ENCODE peak calls at places on chromosomes 16 and 17, in seven cellular contexts. One of them, this sample, is unnamed.

GRCh38 chr16:383326-384020 is 1.7 kb upstream of the PGAP6 start:
- DNase-seq in CD4-positive, alpha-beta T cell: peak; percentile 43
- DNase-seq in cardiac muscle cell: peak; percentile 42
- DNase-seq in Caco-2: peak; percentile 39
- DNase-seq in choroid plexus epithelial cell: no peak
- DNase-seq in AG04450: no peak
- DNase-seq in A549: no peak
- DNase-seq in this sample: no peak

GRCh38 chr16:57108432-57108831 is 16.0 kb downstream of the CPNE2 start:
- DNase-seq in CD4-positive, alpha-beta T cell: no peak
- DNase-seq in cardiac muscle cell: no peak
- DNase-seq in Caco-2: no peak
- DNase-seq in choroid plexus epithelial cell: no peak
- DNase-seq in AG04450: no peak
- DNase-seq in A549: no peak
- DNase-seq in this sample: no peak

GRCh38 chr16:89920723-89921122 is 2.1 kb downstream of the MC1R start:
- DNase-seq in CD4-positive, alpha-beta T cell: no peak
- DNase-seq in cardiac muscle cell: no peak
- DNase-seq in Caco-2: no peak
- DNase-seq in choroid plexus epithelial cell: peak; percentile 37
- DNase-seq in AG04450: no peak
- DNase-seq in A549: no peak
- DNase-seq in this sample: no peak

GRCh38 chr16:10787304-10787703 is 31.3 kb downstream of the TVP23A start:
- DNase-seq in CD4-positive, alpha-beta T cell: no peak
- DNase-seq in cardiac muscle cell: peak; percentile 11
- DNase-seq in Caco-2: no peak
- DNase-seq in choroid plexus epithelial cell: no peak
- DNase-seq in AG04450: no peak
- DNase-seq in A549: no peak
- DNase-seq in this sample: no peak

GRCh38 chr16:56424404-56424765 is 960 bp downstream of the AMFR start:
- DNase-seq in CD4-positive, alpha-beta T cell: no peak
- DNase-seq in cardiac muscle cell: peak; percentile 27
- DNase-seq in Caco-2: no peak
- DNase-seq in choroid plexus epithelial cell: no peak
- DNase-seq in AG04450: no peak
- DNase-seq in A549: no peak
- DNase-seq in this sample: no peak

GRCh38 chr16:11792404-11793260 is 4.4 kb downstream of the ZC3H7A start:
- DNase-seq in CD4-positive, alpha-beta T cell: peak; percentile 58
- DNase-seq in cardiac muscle cell: peak; percentile 48
- DNase-seq in Caco-2: no peak
- DNase-seq in choroid plexus epithelial cell: no peak
- DNase-seq in AG04450: no peak
- DNase-seq in A549: no peak
- DNase-seq in this sample: no peak

GRCh38 chr17:41775394-41776226 is 10.9 kb downstream of the JUP start:
- DNase-seq in CD4-positive, alpha-beta T cell: no peak
- DNase-seq in cardiac muscle cell: no peak
- DNase-seq in Caco-2: no peak
- DNase-seq in choroid plexus epithelial cell: no peak
- DNase-seq in AG04450: no peak
- DNase-seq in A549: no peak
- DNase-seq in this sample: no peak

GRCh38 chr16:21156767-21157467 is 1.6 kb upstream of the LDAF1 start:
- DNase-seq in CD4-positive, alpha-beta T cell: no peak
- DNase-seq in cardiac muscle cell: peak; percentile 74
- DNase-seq in Caco-2: peak; percentile 35
- DNase-seq in choroid plexus epithelial cell: peak; percentile 74
- DNase-seq in AG04450: no peak
- DNase-seq in A549: peak; percentile 69
- DNase-seq in this sample: peak; percentile 22

GRCh38 chr16:75108792-75109731 is 7.5 kb downstream of the LDHD start:
- DNase-seq in CD4-positive, alpha-beta T cell: peak; percentile 75
- DNase-seq in cardiac muscle cell: no peak
- DNase-seq in Caco-2: no peak
- DNase-seq in choroid plexus epithelial cell: peak; percentile 90
- DNase-seq in AG04450: peak; percentile 79
- DNase-seq in A549: peak; percentile 46
- DNase-seq in this sample: no peak

GRCh38 chr16:57701759-57702371 is 7.3 kb downstream of the DRC7 start:
- DNase-seq in CD4-positive, alpha-beta T cell: no peak
- DNase-seq in cardiac muscle cell: no peak
- DNase-seq in Caco-2: peak; percentile 27
- DNase-seq in choroid plexus epithelial cell: no peak
- DNase-seq in AG04450: no peak
- DNase-seq in A549: no peak
- DNase-seq in this sample: no peak

GRCh38 chr17:80389011-80389995 is 25.7 kb upstream of the ENDOV start:
- DNase-seq in CD4-positive, alpha-beta T cell: no peak
- DNase-seq in cardiac muscle cell: no peak
- DNase-seq in Caco-2: no peak
- DNase-seq in choroid plexus epithelial cell: peak; percentile 48
- DNase-seq in AG04450: no peak
- DNase-seq in A549: no peak
- DNase-seq in this sample: no peak

GRCh38 chr17:80388601-80389000 is 26.4 kb upstream of the ENDOV start:
- DNase-seq in CD4-positive, alpha-beta T cell: no peak
- DNase-seq in cardiac muscle cell: no peak
- DNase-seq in Caco-2: no peak
- DNase-seq in choroid plexus epithelial cell: no peak
- DNase-seq in AG04450: no peak
- DNase-seq in A549: no peak
- DNase-seq in this sample: no peak

GRCh38 chr17:80387071-80387470 is 27.9 kb upstream of the ENDOV start:
- DNase-seq in CD4-positive, alpha-beta T cell: no peak
- DNase-seq in cardiac muscle cell: no peak
- DNase-seq in Caco-2: peak; percentile 13
- DNase-seq in choroid plexus epithelial cell: no peak
- DNase-seq in AG04450: no peak
- DNase-seq in A549: no peak
- DNase-seq in this sample: no peak

GRCh38 chr17:80386341-80386740 is 28.6 kb upstream of the ENDOV start:
- DNase-seq in CD4-positive, alpha-beta T cell: no peak
- DNase-seq in cardiac muscle cell: no peak
- DNase-seq in Caco-2: peak; percentile 18
- DNase-seq in choroid plexus epithelial cell: no peak
- DNase-seq in AG04450: no peak
- DNase-seq in A549: no peak
- DNase-seq in this sample: no peak

DNA sequence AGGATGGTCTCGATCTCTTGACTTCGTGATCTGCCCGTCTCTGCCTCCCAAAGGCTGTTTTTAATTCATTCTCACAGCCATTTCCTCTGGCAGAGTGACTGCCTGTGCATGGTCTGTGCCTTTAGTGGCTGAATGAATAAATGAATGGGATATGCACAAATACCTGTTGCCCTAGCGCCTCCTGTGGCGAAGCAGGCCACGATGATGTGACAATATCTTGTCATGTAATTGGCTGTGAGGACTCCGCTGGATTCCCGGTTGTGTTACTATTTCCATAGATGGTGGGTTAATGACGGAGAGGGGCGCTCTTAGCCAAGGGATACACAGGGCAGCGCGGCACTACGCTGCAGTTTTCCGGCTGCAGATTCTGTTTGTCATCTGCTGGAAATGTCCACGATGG is 26.8 kb upstream of the ENDOV start:
- DNase-seq in CD4-positive, alpha-beta T cell: no peak
- DNase-seq in cardiac muscle cell: no peak
- DNase-seq in Caco-2: no peak
- DNase-seq in choroid plexus epithelial cell: no peak
- DNase-seq in AG04450: no peak
- DNase-seq in A549: no peak
- DNase-seq in this sample: no peak
- TF ChIP-seq CTCF in CD4-positive, alpha-beta T cell: no peak
- TF ChIP-seq CTCF in cardiac muscle cell: no peak
- TF ChIP-seq CTCF in Caco-2: no peak
- TF ChIP-seq CTCF in choroid plexus epithelial cell: peak; percentile 1
- TF ChIP-seq CTCF in AG04450: no peak
- TF ChIP-seq CTCF in A549: no peak
- TF ChIP-seq CTCF in this sample: no peak

GRCh38 chr17:72518333-72518732 is 397.5 kb downstream of the SOX9 start:
- DNase-seq in CD4-positive, alpha-beta T cell: no peak
- DNase-seq in cardiac muscle cell: no peak
- DNase-seq in Caco-2: no peak
- DNase-seq in choroid plexus epithelial cell: no peak
- DNase-seq in AG04450: no peak
- DNase-seq in A549: no peak
- DNase-seq in this sample: no peak
- TF ChIP-seq CTCF in CD4-positive, alpha-beta T cell: no peak
- TF ChIP-seq CTCF in cardiac muscle cell: no peak
- TF ChIP-seq CTCF in Caco-2: no peak
- TF ChIP-seq CTCF in choroid plexus epithelial cell: no peak
- TF ChIP-seq CTCF in AG04450: no peak
- TF ChIP-seq CTCF in A549: no peak
- TF ChIP-seq CTCF in this sample: no peak

GRCh38 chr16:87304951-87305350 is 12.2 kb downstream of the C16orf95 start:
- DNase-seq in CD4-positive, alpha-beta T cell: no peak
- DNase-seq in cardiac muscle cell: no peak
- DNase-seq in Caco-2: no peak
- DNase-seq in choroid plexus epithelial cell: no peak
- DNase-seq in AG04450: no peak
- DNase-seq in A549: no peak
- DNase-seq in this sample: no peak

GRCh38 chr16:87303431-87303930 is 13.7 kb downstream of the C16orf95 start:
- DNase-seq in CD4-positive, alpha-beta T cell: no peak
- DNase-seq in cardiac muscle cell: no peak
- DNase-seq in Caco-2: no peak
- DNase-seq in choroid plexus epithelial cell: peak; percentile 12
- DNase-seq in AG04450: no peak
- DNase-seq in A549: no peak
- DNase-seq in this sample: no peak

GRCh38 chr16:87303962-87304521 is 13.2 kb downstream of the C16orf95 start:
- DNase-seq in CD4-positive, alpha-beta T cell: no peak
- DNase-seq in cardiac muscle cell: no peak
- DNase-seq in Caco-2: no peak
- DNase-seq in choroid plexus epithelial cell: no peak
- DNase-seq in AG04450: no peak
- DNase-seq in A549: no peak
- DNase-seq in this sample: no peak

GRCh38 chr16:87308826-87309225 is 8.4 kb downstream of the C16orf95 start:
- DNase-seq in CD4-positive, alpha-beta T cell: no peak
- DNase-seq in cardiac muscle cell: no peak
- DNase-seq in Caco-2: no peak
- DNase-seq in choroid plexus epithelial cell: no peak
- DNase-seq in AG04450: no peak
- DNase-seq in A549: no peak
- DNase-seq in this sample: no peak

DNA sequence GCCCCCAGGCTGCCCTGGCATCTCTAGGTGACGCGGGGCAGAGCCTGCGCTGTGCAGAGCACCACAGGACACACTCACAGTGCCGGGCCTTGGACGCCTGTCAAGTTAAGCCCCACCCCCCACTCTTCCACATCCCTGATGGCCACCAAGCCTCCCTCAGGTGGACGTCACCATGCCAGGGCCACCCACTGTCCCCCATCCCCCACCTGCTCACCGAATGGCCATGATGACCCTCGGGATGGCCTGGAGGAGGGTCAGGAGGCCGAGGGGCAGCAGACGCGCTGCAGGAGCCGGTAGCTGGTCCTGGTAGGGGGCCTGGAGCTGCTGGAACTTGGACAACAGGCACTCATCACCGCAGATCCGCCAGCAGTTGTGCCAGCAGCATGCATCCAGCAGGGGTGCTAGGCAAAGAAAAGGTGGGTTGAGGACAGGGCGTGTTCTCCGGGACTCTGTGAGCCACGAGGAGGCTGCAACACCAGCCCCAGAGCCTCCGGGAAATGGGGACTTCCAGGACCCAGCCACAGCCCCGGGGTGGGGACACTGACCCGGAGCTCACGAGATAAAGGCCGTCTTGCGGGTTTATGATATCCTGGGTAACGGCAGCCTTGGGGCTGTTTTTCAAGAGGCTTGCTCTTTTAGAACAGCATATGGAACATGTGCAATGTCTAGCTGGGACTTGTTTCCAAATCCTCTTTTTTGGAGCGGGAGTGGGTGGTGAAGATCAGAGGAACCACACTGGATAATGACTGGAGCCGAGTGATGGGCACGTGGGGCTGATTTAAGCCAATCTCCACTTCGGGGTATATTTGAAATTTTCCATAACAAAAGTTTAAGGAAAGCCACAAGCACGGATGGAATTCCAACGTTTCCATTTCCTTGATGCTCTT is 11.4 kb downstream of the C16orf95 start:
- DNase-seq in CD4-positive, alpha-beta T cell: no peak
- DNase-seq in cardiac muscle cell: no peak
- DNase-seq in Caco-2: no peak
- DNase-seq in choroid plexus epithelial cell: peak; percentile 16
- DNase-seq in AG04450: peak; percentile 23
- DNase-seq in A549: no peak
- DNase-seq in this sample: no peak
- TF ChIP-seq CTCF in CD4-positive, alpha-beta T cell: no peak
- TF ChIP-seq CTCF in cardiac muscle cell: peak; percentile 39
- TF ChIP-seq CTCF in Caco-2: no peak
- TF ChIP-seq CTCF in choroid plexus epithelial cell: peak; percentile 38
- TF ChIP-seq CTCF in AG04450: peak; percentile 37
- TF ChIP-seq CTCF in A549: no peak
- TF ChIP-seq CTCF in this sample: peak; percentile 23

DNA sequence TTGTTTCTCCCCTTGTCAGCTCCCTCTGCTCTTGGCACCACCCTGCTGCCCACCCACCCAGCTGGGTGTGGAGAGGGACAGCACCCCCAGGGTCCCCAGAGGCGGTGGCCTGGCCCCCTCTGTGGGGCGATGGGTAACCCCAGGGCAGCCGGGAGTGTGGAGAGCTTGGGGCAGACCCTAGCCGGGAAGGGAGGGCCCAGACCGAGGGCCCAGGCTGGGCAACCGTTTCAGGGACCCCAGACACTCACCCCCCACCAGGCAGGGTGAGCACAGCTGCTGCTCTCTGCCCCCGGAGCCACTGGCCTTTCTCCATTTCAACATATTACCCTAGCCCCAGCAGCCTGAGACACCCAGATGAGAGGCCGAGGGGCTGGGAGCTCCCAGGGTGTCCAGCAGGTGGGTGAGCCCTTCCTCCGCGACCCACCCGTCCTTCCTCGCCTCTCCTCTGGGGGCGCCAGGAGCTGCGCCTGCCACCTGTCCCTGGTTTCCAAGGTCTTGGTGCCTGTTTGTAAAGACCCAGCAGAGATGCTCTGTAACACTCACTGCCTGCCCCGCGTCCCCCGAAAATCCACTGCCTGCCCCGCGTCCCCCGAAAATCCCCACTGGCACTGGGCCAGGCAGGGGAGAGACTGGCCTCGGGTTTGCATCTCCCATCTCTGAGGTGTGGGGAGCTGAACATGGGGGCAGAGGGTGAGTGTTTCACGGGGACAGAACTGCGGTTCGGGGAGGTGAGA is 45.4 kb downstream of the BAHCC1 start:
- DNase-seq in CD4-positive, alpha-beta T cell: no peak
- DNase-seq in cardiac muscle cell: peak; percentile 68
- DNase-seq in Caco-2: peak; percentile 65
- DNase-seq in choroid plexus epithelial cell: no peak
- DNase-seq in AG04450: no peak
- DNase-seq in A549: peak; percentile 87
- DNase-seq in this sample: peak; percentile 68
- TF ChIP-seq CTCF in CD4-positive, alpha-beta T cell: no peak
- TF ChIP-seq CTCF in cardiac muscle cell: peak; percentile 52
- TF ChIP-seq CTCF in Caco-2: peak; percentile 82
- TF ChIP-seq CTCF in choroid plexus epithelial cell: peak; percentile 69
- TF ChIP-seq CTCF in AG04450: peak; percentile 55
- TF ChIP-seq CTCF in A549: peak; percentile 60
- TF ChIP-seq CTCF in this sample: peak; percentile 78

This sample was measured in progenitor cell of endocrine pancreas.